ENCODE peak calls at places on chromosome 5, in ten cellular contexts. N is IMR-90, X is uterus, P is A549, O is esophagus muscularis mucosa, Z is ovary, F is upper lobe of left lung, A is lower leg skin, I is spleen, H is HCT116. G is an unnamed sample.

GRCh38 chr5:168291281-168291960 is at the start of gene WWC1:
- DNase-seq in A (peak), N (peak), F (peak), Z (no peak), I (peak), X (no peak), H (peak), O (no peak), P (peak), G (no peak)

GRCh38 chr5:32504923-32505596 is 60.5 kb upstream of the ZFR start:
- DNase-seq in A (peak), O (peak), N (peak), F (no peak), I (no peak), Z (peak), X (peak), H (no peak), P (no peak), G (peak)

GRCh38 chr5:39518516-39518915 is 93.7 kb upstream of the DAB2 start:
- DNase-seq in A (no peak), P (peak), N (peak), Z (no peak), H (no peak), O (no peak), I (no peak), F (no peak), X (no peak), G (no peak)

GRCh38 chr5:159031513-159031912 is 68.2 kb downstream of the EBF1 start:
- DNase-seq in Z (no peak), F (no peak), P (no peak), O (no peak), A (no peak), X (no peak), H (no peak), N (peak), I (no peak), G (no peak)

GRCh38 chr5:2149196-2149541 is 266.4 kb upstream of the IRX4 start:
- DNase-seq in I (peak), F (no peak), X (no peak), N (no peak), Z (no peak), H (peak), A (no peak), P (no peak), O (no peak), G (no peak)

GRCh38 chr5:13708432-13708831 is 236.1 kb downstream of the DNAH5 start:
- DNase-seq in X (no peak), A (no peak), Z (no peak), F (no peak), P (no peak), N (peak), O (no peak), H (no peak), I (no peak), G (no peak)

GRCh38 chr5:178531786-178532185 is 58.4 kb downstream of the COL23A1 start:
- DNase-seq in O (no peak), I (peak), H (no peak), Z (no peak), X (no peak), N (no peak), F (no peak), A (no peak), P (no peak), G (no peak)

GRCh38 chr5:169652057-169652456 is 15.0 kb downstream of the DOCK2 start:
- DNase-seq in O (no peak), P (no peak), N (no peak), Z (no peak), H (no peak), X (no peak), F (no peak), I (no peak), A (no peak), G (no peak)

GRCh38 chr5:72410896-72411295 is 90.7 kb downstream of the PTCD2 start:
- DNase-seq in A (no peak), O (no peak), F (no peak), X (no peak), P (no peak), I (no peak), H (no peak), N (peak), Z (no peak), G (no peak)

GRCh38 chr5:151141535-151141934 is 16.0 kb downstream of the ANXA6 start:
- DNase-seq in Z (peak), P (no peak), O (no peak), A (no peak), X (peak), I (peak), F (no peak), N (peak), H (no peak), G (no peak)

GRCh38 chr5:151146003-151146524 is 11.5 kb downstream of the ANXA6 start:
- DNase-seq in I (no peak), P (no peak), N (no peak), A (no peak), Z (no peak), F (no peak), O (no peak), X (no peak), H (no peak), G (no peak)

GRCh38 chr5:151142933-151143332 is 14.6 kb downstream of the ANXA6 start:
- DNase-seq in O (no peak), P (no peak), H (no peak), N (no peak), F (no peak), Z (no peak), X (no peak), I (no peak), A (no peak), G (no peak)

GRCh38 chr5:151144922-151145321 is 12.7 kb downstream of the ANXA6 start:
- DNase-seq in N (no peak), A (no peak), X (no peak), I (no peak), F (no peak), H (no peak), Z (no peak), O (no peak), P (no peak), G (no peak)

DNA sequence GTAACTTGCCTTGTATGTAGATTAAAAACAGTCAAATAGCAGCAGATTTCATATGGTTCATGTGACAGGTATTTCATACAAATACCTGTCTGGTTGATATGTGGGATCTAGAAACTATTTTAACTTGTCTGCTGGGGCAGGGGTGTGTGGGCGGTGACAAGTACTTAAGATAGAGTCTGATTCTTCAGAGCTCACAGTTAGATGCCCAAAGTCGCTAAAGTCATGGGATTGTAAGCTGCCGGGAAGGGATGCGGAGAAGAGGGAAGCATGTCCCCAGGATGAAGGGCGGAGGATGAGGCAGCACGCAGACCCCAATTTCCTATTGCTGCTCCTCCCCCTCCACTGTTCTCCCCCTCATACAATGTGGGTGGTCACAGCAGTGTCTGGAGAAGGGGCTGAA is 13.3 kb downstream of the ANXA6 start:
- DNase-seq in A (no peak), X (no peak), P (no peak), I (no peak), H (no peak), N (no peak), F (no peak), Z (no peak), O (no peak), G (no peak)
- TF ChIP-seq POLR2A in A (no peak), X (no peak), P (no peak), I (no peak), H (no peak), N (no peak), F (no peak), Z (no peak), O (no peak), G (no peak)

GRCh38 chr5:115898656-115899055 is 56.9 kb downstream of the AP3S1 start:
- DNase-seq in A (no peak), P (no peak), F (no peak), N (peak), I (no peak), X (no peak), Z (no peak), H (no peak), O (no peak), G (no peak)
- H3K4me3 ChIP-seq in A (no peak), P (no peak), F (no peak), N (no peak), I (no peak), X (no peak), Z (no peak), H (no peak), O (no peak), G (no peak)

DNA sequence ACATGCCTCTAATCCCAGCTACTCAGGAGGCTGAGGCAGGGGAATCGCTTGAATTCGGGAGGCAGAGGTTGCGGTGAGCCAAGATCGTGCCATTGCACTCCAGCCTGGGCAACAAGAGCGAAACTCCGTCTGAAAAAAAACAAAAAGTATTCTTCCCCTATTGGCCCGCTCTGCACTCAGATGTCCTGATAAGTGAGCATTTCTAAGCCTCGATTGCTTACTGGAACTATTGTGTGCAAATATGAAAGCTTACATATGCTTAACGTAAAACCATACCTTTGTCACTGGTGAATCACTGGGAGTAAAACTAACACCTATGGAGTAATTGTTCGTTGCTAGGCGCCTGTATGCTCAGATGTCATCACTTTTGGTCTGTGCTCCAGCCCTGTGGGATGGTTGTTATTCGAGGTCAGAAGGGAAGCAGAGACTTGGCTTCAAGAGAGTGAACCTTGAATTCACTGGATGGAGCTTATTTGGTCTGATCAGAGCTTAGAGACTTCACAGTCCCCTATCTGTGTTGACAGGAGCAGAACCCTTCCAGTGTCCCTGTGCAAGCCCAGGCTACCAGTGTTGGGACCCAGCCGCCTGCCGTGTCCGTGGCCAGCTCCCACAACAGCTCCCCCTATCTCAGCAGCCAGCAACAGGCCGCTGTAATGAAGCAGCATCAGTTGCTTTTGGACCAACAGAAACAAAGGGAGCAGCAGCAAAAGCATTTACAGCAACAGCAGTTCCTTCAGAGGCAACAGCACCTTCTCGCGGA is 25.3 kb upstream of the LTC4S start:
- DNase-seq in I (peak), O (no peak), X (no peak), N (no peak), H (no peak), F (no peak), P (no peak), Z (no peak), A (no peak), G (no peak)
- TF ChIP-seq CTCF in I (no peak), O (no peak), X (no peak), N (peak), H (no peak), F (no peak), P (peak), Z (no peak), A (no peak), G (no peak)

GRCh38 chr5:177513500-177513899 is 3.3 kb downstream of the DDX41 start:
- DNase-seq in X (no peak), O (no peak), I (peak), N (no peak), P (no peak), F (no peak), Z (no peak), A (no peak), H (no peak), G (no peak)

GRCh38 chr5:177514541-177514940 is 2.2 kb downstream of the DDX41 start:
- DNase-seq in Z (no peak), I (no peak), P (no peak), F (no peak), H (no peak), X (no peak), N (no peak), O (no peak), A (no peak), G (no peak)

GRCh38 chr5:177519463-177520235 is 2.9 kb upstream of the DDX41 start:
- DNase-seq in O (no peak), F (no peak), I (peak), H (no peak), P (no peak), N (no peak), A (no peak), X (no peak), Z (no peak), G (no peak)

GRCh38 chr5:177515580-177515979 is 1.2 kb downstream of the DDX41 start:
- DNase-seq in A (no peak), O (no peak), Z (no peak), F (no peak), I (no peak), H (no peak), P (no peak), N (no peak), X (no peak), G (no peak)

GRCh38 chr5:177516601-177517568 is at the start of gene DDX41:
- DNase-seq in N (peak), Z (peak), O (peak), I (peak), X (peak), H (peak), A (peak), P (peak), F (peak), G (peak)
- TF ChIP-seq POLR2A in N (peak), Z (peak), O (no peak), I (no peak), X (peak), H (peak), A (no peak), P (peak), F (peak), G (peak)

GRCh38 chr5:88140863-88141694 is 127.6 kb downstream of the TMEM161B start:
- DNase-seq in P (peak), H (peak), F (peak), A (peak), Z (peak), O (peak), X (peak), I (peak), N (peak), G (peak)
- H3K4me3 ChIP-seq in P (peak), H (peak), F (peak), A (peak), Z (peak), O (peak), X (peak), I (peak), N (peak), G (peak)